ENCODE peak calls at places on chromosomes 6 and 20, in nine cellular contexts. N is MM.1S, Q is AG10803, H is tibial nerve, T is stomach, K is AG09319, L is heart right ventricle, G is NB4, F is PC-3. W is an unnamed sample.

GRCh38 chr6:45965007-45965406 is 50.7 kb downstream of the CLIC5 start:
- DNase-seq in G (no peak), Q (peak), T (no peak), K (no peak), L (no peak), N (no peak), H (no peak), F (peak), W (no peak)

GRCh38 chr6:41332842-41333736 is 2.3 kb upstream of the NCR2 start:
- DNase-seq in F (no peak), L (no peak), T (no peak), N (no peak), G (no peak), Q (no peak), K (no peak), H (no peak), W (no peak)

GRCh38 chr6:13877116-13877515 is 47.6 kb upstream of the RNF182 start:
- DNase-seq in T (no peak), H (no peak), F (no peak), N (no peak), G (no peak), K (no peak), L (no peak), Q (no peak), W (no peak)

GRCh38 chr20:34703573-34704176 is 469 bp upstream of the TP53INP2 start:
- DNase-seq in G (peak), Q (peak), L (peak), F (peak), T (peak), H (no peak), N (peak), K (no peak), W (peak)

GRCh38 chr6:158039178-158039557 is 57.5 kb downstream of the SYNJ2 start:
- DNase-seq in K (no peak), F (no peak), G (peak), H (no peak), Q (no peak), N (no peak), L (no peak), T (no peak), W (no peak)

GRCh38 chr20:21184810-21185209 is 58.9 kb downstream of the KIZ start:
- DNase-seq in K (no peak), T (no peak), H (no peak), G (peak), L (no peak), Q (peak), N (no peak), F (peak), W (no peak)

GRCh38 chr20:17969276-17969883 is 562 bp downstream of the MGME1 start:
- DNase-seq in L (peak), N (peak), K (no peak), G (peak), F (peak), T (peak), Q (peak), H (no peak), W (peak)

GRCh38 chr20:33169176-33169794 is 1.3 kb downstream of the BPIFA2 start:
- DNase-seq in N (peak), K (no peak), H (no peak), L (no peak), Q (no peak), G (peak), T (no peak), F (peak), W (no peak)

GRCh38 chr6:42260972-42261371 is 43.3 kb upstream of the MRPS10 start:
- DNase-seq in L (no peak), F (peak), N (no peak), K (no peak), T (no peak), G (peak), Q (no peak), H (no peak), W (peak)

GRCh38 chr6:99344289-99344688 is 5.2 kb downstream of the FAXC start:
- DNase-seq in T (no peak), K (no peak), Q (peak), N (no peak), G (no peak), F (peak), H (no peak), L (no peak), W (no peak)

GRCh38 chr6:1016329-1017302 is 295.3 kb upstream of the FOXQ1 start:
- DNase-seq in N (no peak), H (no peak), L (no peak), K (no peak), F (no peak), Q (no peak), G (no peak), T (no peak), W (no peak)

GRCh38 chr6:48624631-48625030 is 513.6 kb upstream of the PTCHD4 start:
- DNase-seq in Q (no peak), H (no peak), K (no peak), L (no peak), G (no peak), N (no peak), T (no peak), F (no peak), W (no peak)

GRCh38 chr20:59864726-59865125 is 68.7 kb downstream of the SYCP2 start:
- DNase-seq in N (no peak), Q (no peak), H (no peak), F (no peak), T (no peak), K (no peak), L (no peak), G (no peak), W (no peak)

GRCh38 chr6:139611327-139611958 is 237.0 kb upstream of the CITED2 start:
- DNase-seq in L (no peak), H (no peak), F (no peak), G (no peak), K (no peak), N (no peak), Q (no peak), T (no peak), W (no peak)

GRCh38 chr6:81751388-81752083 is 945 bp downstream of the TENT5A start:
- DNase-seq in H (peak), L (peak), G (peak), K (no peak), N (no peak), F (peak), T (peak), Q (peak), W (peak)

GRCh38 chr6:152355166-152355565 is 282.0 kb downstream of the SYNE1 start:
- DNase-seq in K (no peak), T (no peak), Q (no peak), H (no peak), F (no peak), G (no peak), N (no peak), L (no peak), W (no peak)

GRCh38 chr6:113146878-113147277 is 710.3 kb upstream of the MARCKS start:
- DNase-seq in T (no peak), H (no peak), L (no peak), K (no peak), G (no peak), Q (no peak), F (no peak), N (no peak), W (no peak)

GRCh38 chr20:26167499-26167898 is 470.8 kb upstream of the ZNF337 start:
- DNase-seq in Q (peak), K (no peak), H (no peak), G (no peak), N (no peak), F (peak), L (no peak), T (no peak), W (no peak)

DNA sequence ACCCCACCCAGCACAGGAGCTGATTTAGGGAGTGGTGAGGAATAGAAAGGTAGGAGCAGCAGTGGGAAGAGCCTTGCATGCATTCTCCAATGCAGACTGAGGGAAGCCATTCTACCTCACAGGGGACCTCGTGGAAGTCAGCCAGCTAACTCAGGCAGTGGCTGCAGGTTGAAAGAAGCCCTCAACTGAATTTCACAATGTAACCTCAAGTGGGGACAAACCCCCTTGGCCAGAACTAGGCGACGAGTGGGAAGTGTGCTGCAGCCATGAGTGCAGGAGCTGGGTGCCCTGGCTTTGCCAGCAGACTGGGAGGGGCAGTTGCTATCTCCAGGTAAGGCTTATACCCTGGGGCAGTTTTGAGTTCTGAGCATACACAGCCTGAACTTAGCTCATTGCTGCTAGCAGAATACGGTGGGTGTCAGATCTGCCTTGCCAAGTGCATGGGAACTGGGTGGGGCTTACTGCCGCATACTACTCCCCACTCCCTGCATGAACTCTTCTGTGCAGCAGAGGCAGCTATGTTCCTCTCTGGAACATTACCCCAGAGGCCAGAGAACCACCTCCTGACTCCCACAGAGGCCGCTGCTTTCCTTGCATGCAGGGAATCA is 126.5 kb downstream of the CDK19 start:
- DNase-seq in H (no peak), N (no peak), Q (no peak), K (no peak), G (peak), F (peak), T (peak), L (no peak), W (no peak)
- TF ChIP-seq CTCF in H (no peak), N (no peak), Q (no peak), K (no peak), G (no peak), F (no peak), T (no peak), L (no peak), W (no peak)

DNA sequence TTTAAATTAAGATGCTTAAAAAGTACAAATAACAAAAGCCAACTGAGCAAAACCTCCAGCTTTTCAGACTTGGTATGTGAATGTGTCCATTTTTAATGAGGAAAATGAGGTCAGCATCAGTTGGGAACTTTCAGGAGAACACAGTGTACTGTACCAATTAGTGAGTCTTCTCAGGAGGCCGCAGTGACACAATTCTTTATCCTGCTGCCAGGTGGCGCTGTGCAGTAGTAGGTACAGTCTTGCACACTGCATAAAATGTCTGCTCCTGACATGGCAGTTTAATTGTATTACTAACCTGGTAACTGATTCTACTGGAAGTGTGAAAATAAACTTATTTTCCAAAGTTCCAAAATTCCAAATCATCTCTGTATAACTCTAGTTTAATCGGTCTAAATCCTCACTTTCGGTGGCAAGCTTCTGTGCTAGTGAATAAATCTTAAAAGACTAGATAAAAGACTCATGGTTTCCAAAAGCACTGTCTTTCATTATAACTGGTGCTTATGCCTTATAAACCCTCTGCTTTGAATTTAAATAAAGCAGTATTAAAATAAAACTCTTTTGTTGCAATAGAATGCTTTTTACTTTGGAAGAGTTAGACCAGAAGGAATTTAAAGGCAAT is 214.8 kb upstream of the MMS22L start:
- DNase-seq in N (peak), T (peak), Q (peak), F (peak), H (peak), L (peak), G (peak), K (peak), W (peak)
- TF ChIP-seq CTCF in N (peak), T (peak), Q (peak), F (peak), H (peak), L (peak), G (peak), K (peak), W (peak)

GRCh38 chr6:85593438-85594196 is at the start of gene SNX14:
- DNase-seq in T (peak), H (peak), K (peak), N (peak), G (peak), F (peak), L (peak), Q (peak), W (peak)
- TF ChIP-seq CTCF in T (no peak), H (no peak), K (no peak), N (no peak), G (no peak), F (no peak), L (no peak), Q (no peak), W (no peak)

GRCh38 chr6:37059344-37060194 is 54.1 kb downstream of the FGD2 start:
- DNase-seq in Q (peak), T (peak), F (peak), N (no peak), G (peak), L (peak), K (peak), H (no peak), W (peak)
- TF ChIP-seq CTCF in Q (peak), T (peak), F (peak), N (no peak), G (peak), L (peak), K (peak), H (peak), W (peak)

GRCh38 chr6:129621252-129621651 is 88.7 kb downstream of the ARHGAP18 start:
- DNase-seq in H (no peak), T (peak), K (no peak), L (no peak), Q (no peak), N (peak), G (peak), F (peak), W (peak)
- TF ChIP-seq CTCF in H (peak), T (peak), K (no peak), L (no peak), Q (peak), N (peak), G (peak), F (peak), W (peak)

GRCh38 chr6:131212024-131212423 is 76.8 kb downstream of the AKAP7 start:
- DNase-seq in N (no peak), L (no peak), H (no peak), Q (no peak), T (no peak), F (peak), G (no peak), K (no peak), W (no peak)

GRCh38 chr6:131208787-131209186 is 73.5 kb downstream of the AKAP7 start:
- DNase-seq in L (no peak), H (no peak), F (no peak), T (no peak), G (no peak), N (no peak), Q (no peak), K (no peak), W (no peak)

GRCh38 chr6:131205891-131206290 is 70.6 kb downstream of the AKAP7 start:
- DNase-seq in T (no peak), N (no peak), H (no peak), L (no peak), Q (no peak), K (no peak), G (no peak), F (no peak), W (no peak)

GRCh38 chr6:131210469-131210868 is 75.2 kb downstream of the AKAP7 start:
- DNase-seq in N (no peak), K (peak), G (no peak), Q (peak), H (no peak), T (no peak), F (no peak), L (no peak), W (no peak)

GRCh38 chr6:131206463-131207251 is 71.4 kb downstream of the AKAP7 start:
- DNase-seq in G (no peak), T (no peak), K (no peak), Q (no peak), N (no peak), H (no peak), L (no peak), F (no peak), W (no peak)
- TF ChIP-seq CTCF in G (no peak), T (no peak), K (no peak), Q (no peak), N (no peak), H (no peak), L (no peak), F (no peak), W (no peak)

DNA sequence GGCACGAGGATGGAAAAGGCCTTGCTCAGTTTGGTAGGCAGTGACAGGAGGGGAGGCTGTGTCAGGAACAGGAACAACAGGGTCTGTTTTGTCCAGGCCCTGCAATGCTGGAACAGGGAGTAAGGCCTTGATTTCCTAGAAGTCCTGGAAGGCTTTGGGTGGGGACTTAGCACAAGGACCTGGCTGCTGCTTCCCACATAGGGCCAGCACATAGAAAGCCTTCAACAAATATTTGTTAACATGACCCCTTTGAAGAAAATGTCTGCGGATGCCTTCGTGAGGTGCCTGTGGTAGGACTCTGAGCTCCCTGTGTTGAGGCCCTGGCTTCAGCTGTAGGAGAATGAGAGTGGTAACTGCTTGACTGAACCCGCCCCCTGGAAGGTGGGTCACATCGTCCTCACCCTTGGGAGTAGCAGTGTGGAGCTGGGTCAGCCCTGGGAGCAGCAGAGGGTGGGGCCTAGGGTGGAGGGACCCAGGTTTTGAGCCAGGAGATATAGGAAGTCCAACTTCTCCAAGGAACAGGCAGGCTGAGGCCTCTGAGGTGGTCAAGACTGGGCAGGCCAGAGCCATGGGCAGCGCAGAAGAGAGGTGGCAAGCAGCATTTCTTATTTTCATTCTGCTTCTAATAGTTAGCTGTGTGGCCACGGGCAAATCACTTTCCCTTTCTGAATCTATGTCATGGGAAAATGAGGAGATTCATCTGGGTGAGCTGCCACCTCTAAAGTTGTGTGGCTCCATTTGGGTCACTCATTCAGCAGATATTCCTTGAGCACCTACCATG is 50.0 kb downstream of the CNBD2 start:
- DNase-seq in Q (no peak), N (no peak), T (no peak), L (no peak), K (no peak), F (no peak), H (no peak), G (no peak), W (no peak)
- TF ChIP-seq CTCF in Q (no peak), N (no peak), T (no peak), L (no peak), K (no peak), F (no peak), H (no peak), G (no peak), W (no peak)

GRCh38 chr20:49210750-49211110 is 8.5 kb upstream of the DDX27 start:
- DNase-seq in G (no peak), L (no peak), T (no peak), H (no peak), K (no peak), N (no peak), Q (peak), F (no peak), W (no peak)

GRCh38 chr20:49203011-49203410 is 14.9 kb upstream of the STAU1 start:
- DNase-seq in L (no peak), T (no peak), F (no peak), H (no peak), Q (no peak), K (no peak), G (no peak), N (no peak), W (no peak)

GRCh38 chr20:49210101-49210749 is 9.0 kb upstream of the DDX27 start:
- DNase-seq in N (no peak), F (no peak), T (no peak), G (no peak), K (no peak), L (no peak), H (no peak), Q (peak), W (no peak)

GRCh38 chr20:49203746-49204145 is 15.5 kb upstream of the DDX27 start:
- DNase-seq in T (no peak), K (no peak), G (no peak), H (no peak), L (no peak), Q (no peak), F (no peak), N (no peak), W (no peak)

DNA sequence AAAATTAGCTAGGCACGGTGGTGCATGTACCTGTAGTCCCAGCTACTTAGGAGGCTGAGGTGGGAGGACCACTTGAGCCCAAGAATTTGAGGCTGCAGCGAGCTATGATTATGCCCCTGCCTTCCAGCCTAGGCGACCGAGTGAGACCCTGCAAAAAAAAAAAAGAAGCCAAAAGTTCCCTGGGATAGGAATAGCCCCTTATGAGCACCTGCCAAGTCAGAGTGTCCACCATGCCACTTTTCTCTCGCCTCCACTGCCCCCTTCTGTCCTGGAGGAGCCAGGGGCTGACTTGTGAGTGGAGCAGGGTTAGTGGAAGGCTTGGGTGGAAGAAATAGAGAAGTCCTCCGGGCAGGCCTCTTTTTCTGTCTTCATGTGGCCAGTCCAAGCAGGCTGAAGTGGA is 12.1 kb upstream of the DDX27 start:
- DNase-seq in Q (no peak), H (no peak), K (no peak), N (peak), F (peak), L (no peak), G (peak), T (no peak), W (no peak)
- TF ChIP-seq CTCF in Q (no peak), H (no peak), K (no peak), N (peak), F (peak), L (no peak), G (peak), T (no peak), W (no peak)

W was measured in endothelial cell.